ENCODE peak calls at places on chromosomes 7 and 10, in four cellular contexts. B is HL-60, K is GM12878, C is K562. F is an unnamed sample.

GRCh38 chr10:129319934-129320333 is 147.1 kb upstream of the MGMT start:
- DNase-seq in C (no peak), B (no peak), K (no peak), F (no peak)

GRCh38 chr7:94301024-94301588 is 93.6 kb upstream of the COL1A2 start:
- DNase-seq in B (no peak), C (peak; percentile 25), K (no peak), F (no peak)

GRCh38 chr7:46554688-46555422 is 633.8 kb upstream of the IGFBP3 start:
- DNase-seq in K (no peak), B (no peak), C (no peak), F (no peak)

GRCh38 chr10:130867446-130868194 is 443.9 kb downstream of the TCERG1L start:
- DNase-seq in K (no peak), C (no peak), B (no peak), F (no peak)

GRCh38 chr7:44814956-44815355 is 18.5 kb downstream of the PPIA start:
- DNase-seq in K (no peak), B (no peak), C (no peak), F (no peak)

GRCh38 chr7:30469303-30469702 is 9.3 kb downstream of the NOD1 start:
- DNase-seq in B (no peak), C (no peak), K (no peak), F (no peak)

GRCh38 chr7:100484636-100485114 is 948 bp downstream of the NYAP1 start:
- DNase-seq in C (no peak), B (no peak), K (no peak), F (no peak)

GRCh38 chr10:5404188-5405041 is at the start of gene TUBAL3:
- DNase-seq in C (peak; percentile 21), B (no peak), K (no peak), F (no peak)

GRCh38 chr10:77890097-77890496 is 36.5 kb downstream of the DLG5 start:
- DNase-seq in B (no peak), K (no peak), C (peak; percentile 60), F (no peak)

GRCh38 chr10:114284346-114285071 is 45.5 kb downstream of the VWA2 start:
- DNase-seq in C (no peak), K (no peak), B (no peak), F (no peak)

GRCh38 chr7:108418941-108419340 is 37.3 kb downstream of the NRCAM start:
- DNase-seq in C (peak; percentile 30), B (no peak), K (no peak), F (no peak)

GRCh38 chr7:25788961-25789620 is 362.9 kb upstream of the NFE2L3 start:
- DNase-seq in C (no peak), B (no peak), K (no peak), F (no peak)

GRCh38 chr10:3119796-3120459 is 52.6 kb downstream of the PFKP start:
- DNase-seq in B (no peak), C (peak; percentile 51), K (no peak), F (peak; percentile 55)

GRCh38 chr7:2804227-2804763 is 39.8 kb downstream of the GNA12 start:
- DNase-seq in C (peak; percentile 57), K (no peak), B (no peak), F (no peak)

GRCh38 chr10:21694646-21695045 is 160.6 kb downstream of the MLLT10 start:
- DNase-seq in K (no peak), C (no peak), B (no peak), F (no peak)

GRCh38 chr10:17213646-17214349 is 12.3 kb upstream of the TRDMT1 start:
- DNase-seq in C (no peak), B (no peak), K (no peak), F (no peak)

GRCh38 chr10:88505680-88506215 is 77.4 kb downstream of the RNLS start:
- DNase-seq in K (no peak), C (no peak), B (no peak), F (no peak)

GRCh38 chr7:90320801-90321494 is at the start of gene FAM237B:
- DNase-seq in B (no peak), C (no peak), K (no peak), F (no peak)

GRCh38 chr10:58807631-58808024 is 295.0 kb downstream of the BICC1 start:
- DNase-seq in K (no peak), C (no peak), B (no peak), F (no peak)

GRCh38 chr10:29702288-29703164 is 67.8 kb upstream of the SVIL start:
- DNase-seq in K (no peak), C (no peak), B (no peak), F (no peak)

GRCh38 chr7:131897016-131897789 is 340.8 kb upstream of the PODXL start:
- DNase-seq in C (no peak), B (no peak), K (no peak), F (no peak)

DNA sequence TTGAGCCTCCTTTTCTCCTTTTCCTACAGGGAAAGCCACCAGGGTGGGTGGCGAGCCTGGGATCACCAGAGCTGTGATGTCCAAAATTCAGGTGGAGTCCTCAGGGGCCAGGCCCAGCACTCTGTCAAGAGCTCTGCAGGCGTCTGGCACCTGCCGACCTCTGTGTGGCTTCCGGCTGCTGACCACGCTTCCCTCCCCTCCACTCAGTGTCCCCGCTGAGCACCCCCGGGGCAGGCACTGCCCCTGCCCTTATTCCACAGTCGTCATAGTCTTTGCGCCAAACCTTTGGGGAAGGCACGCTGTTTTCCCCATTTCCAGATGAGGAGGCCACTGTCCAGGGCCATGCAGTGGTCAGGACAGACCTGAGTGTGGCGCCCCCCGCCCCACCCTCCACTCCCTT is 7.5 kb downstream of the MTG1 start:
- DNase-seq in K (no peak), C (no peak), B (no peak), F (no peak)
- TF ChIP-seq SPI1 in K (no peak), C (no peak), B (no peak), F (no peak)

DNA sequence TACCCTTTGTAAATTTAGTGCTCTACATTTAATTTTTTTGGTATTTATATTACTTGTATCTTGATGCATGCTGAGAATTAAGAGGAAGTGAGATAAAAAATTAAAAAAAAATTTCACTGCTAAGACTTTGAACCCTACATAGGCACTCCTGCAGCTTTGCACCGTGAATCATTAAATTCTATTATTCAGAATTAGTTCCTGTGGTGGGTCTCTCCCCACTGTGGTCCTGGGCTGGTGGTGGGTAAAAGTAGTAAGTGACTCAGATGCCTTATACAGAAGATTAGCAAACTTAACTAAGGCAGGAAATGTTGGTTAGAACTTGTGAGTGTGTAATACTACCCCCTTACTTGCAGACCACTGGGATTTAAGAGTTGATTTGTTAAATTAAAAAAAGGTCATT is 72.6 kb downstream of the AP3M1 start:
- DNase-seq in B (no peak), C (no peak), K (peak; percentile 41), F (no peak)
- TF ChIP-seq SPI1 in B (peak; percentile 33), C (no peak), K (peak; percentile 73), F (peak; percentile 72)

GRCh38 chr10:80131499-80131901 is 1.0 kb upstream of the PLAC9 start:
- DNase-seq in K (no peak), C (no peak), B (no peak), F (no peak)
- TF ChIP-seq SPI1 in K (no peak), C (no peak), B (no peak), F (no peak)

DNA sequence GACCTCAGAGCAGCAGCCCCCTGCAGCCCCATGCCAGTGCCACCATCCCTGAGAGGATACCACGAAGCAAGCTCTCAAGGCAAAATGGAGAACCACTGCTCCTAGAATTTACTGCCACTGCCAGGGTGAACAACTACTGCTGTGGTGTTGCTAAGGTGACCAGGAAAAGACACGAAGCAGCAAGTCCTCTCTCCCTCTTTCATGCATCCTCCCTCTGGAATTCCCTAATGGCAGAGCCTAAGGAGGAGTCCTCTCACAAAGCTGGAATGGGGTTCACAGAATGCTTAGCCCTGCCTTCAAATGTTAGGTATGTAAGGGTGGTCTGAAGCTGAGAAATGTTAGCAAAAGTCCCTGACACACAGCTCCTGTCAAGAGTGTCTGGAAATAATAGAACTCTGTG is 35.8 kb upstream of the NPSR1 start:
- DNase-seq in C (no peak), B (no peak), K (no peak), F (no peak)
- TF ChIP-seq SPI1 in C (no peak), B (no peak), K (no peak), F (no peak)

GRCh38 chr10:71852335-71852937 is 1.4 kb upstream of the PSAP start:
- DNase-seq in C (no peak), K (no peak), B (peak; percentile 91), F (no peak)

GRCh38 chr10:71856619-71857018 is 5.6 kb upstream of the PSAP start:
- DNase-seq in B (no peak), C (no peak), K (no peak), F (no peak)

GRCh38 chr10:71850021-71850744 is 868 bp downstream of the PSAP start:
- DNase-seq in B (no peak), K (no peak), C (no peak), F (no peak)

GRCh38 chr10:71850745-71851629 is at the start of gene PSAP:
- DNase-seq in C (peak; percentile 100), K (peak; percentile 91), B (peak; percentile 95), F (peak; percentile 98)

GRCh38 chr10:71854031-71854430 is 3.0 kb upstream of the PSAP start:
- DNase-seq in B (no peak), K (no peak), C (no peak), F (no peak)
- TF ChIP-seq SPI1 in B (no peak), K (no peak), C (no peak), F (no peak)

DNA sequence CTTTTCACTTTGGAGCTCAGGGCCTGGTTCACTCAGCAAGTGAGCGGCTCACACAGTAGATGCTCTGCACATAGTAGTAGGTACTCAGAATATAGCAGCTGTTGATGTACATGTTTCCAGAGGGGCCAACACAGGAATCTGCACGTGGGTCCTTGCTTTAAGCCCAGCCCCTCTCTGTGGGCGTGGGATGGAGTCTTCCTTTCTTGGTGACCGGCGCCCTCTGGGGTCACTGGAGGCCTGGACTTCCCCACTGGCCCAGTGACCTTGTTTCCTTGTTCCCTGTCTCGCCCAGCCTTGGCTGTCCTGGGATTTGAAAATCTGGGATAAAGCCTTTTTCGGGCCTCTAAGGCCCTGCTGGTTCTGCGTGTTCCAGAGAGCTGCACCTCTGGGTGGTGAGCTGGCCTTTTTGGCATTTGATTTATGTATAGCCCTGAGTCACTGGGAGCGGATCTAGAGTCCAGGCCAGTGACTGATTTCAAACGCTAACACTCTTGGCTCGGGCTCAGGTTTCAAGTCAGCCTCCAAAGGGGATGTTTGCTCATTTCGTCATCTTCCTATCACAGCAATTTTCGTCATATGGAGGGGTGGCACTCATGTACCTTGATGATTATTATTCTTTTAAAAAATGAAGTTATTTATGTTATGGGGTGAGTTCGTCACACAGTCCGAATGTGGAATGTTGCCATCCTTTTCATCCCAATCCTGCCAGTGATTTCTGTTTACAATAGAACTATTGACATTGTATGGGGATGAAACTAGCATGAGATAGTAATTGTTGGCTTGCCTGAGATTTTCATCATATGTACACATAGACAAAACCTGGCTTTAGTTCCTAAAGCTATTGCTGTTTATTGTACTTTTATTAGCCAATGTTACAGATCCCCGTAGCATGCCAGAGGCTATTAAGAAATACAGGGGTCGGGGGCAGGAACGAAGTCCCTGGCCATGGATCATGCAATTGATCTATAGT is 65.5 kb downstream of the CUX1 start:
- DNase-seq in B (no peak), K (no peak), C (peak; percentile 75), F (no peak)
- TF ChIP-seq SPI1 in B (no peak), K (no peak), C (peak; percentile 35), F (no peak)

GRCh38 chr10:12915637-12916168 is 85.8 kb downstream of the CCDC3 start:
- DNase-seq in B (no peak), K (no peak), C (no peak), F (no peak)

GRCh38 chr10:12916587-12916986 is 84.9 kb downstream of the CCDC3 start:
- DNase-seq in C (no peak), K (no peak), B (no peak), F (no peak)

GRCh38 chr10:12910835-12911234 is 90.7 kb downstream of the CCDC3 start:
- DNase-seq in C (no peak), B (no peak), K (no peak), F (no peak)

GRCh38 chr10:12911795-12912194 is 89.7 kb downstream of the CCDC3 start:
- DNase-seq in K (no peak), B (no peak), C (no peak), F (no peak)

GRCh38 chr10:12914111-12914510 is 87.4 kb downstream of the CCDC3 start:
- DNase-seq in C (no peak), B (no peak), K (no peak), F (no peak)
- TF ChIP-seq SPI1 in C (no peak), B (no peak), K (no peak), F (no peak)